ENCODE peak calls at places on chromosomes 5 and 9, in six cellular contexts. One of them, this sample, is unnamed.

GRCh38 chr5:6762116-6762515 is 48.9 kb downstream of the TENT4A start:
- DNase-seq in IMR-90: no peak
- DNase-seq in CD8-positive, alpha-beta T cell: no peak
- DNase-seq in left ventricle myocardium inferior: no peak
- DNase-seq in heart right ventricle: no peak
- DNase-seq in BJ: no peak
- DNase-seq in this sample: no peak

GRCh38 chr9:89410709-89411111 is 87.2 kb downstream of the SEMA4D start:
- DNase-seq in left ventricle myocardium inferior: no peak
- DNase-seq in IMR-90: no peak
- DNase-seq in heart right ventricle: no peak
- DNase-seq in BJ: no peak
- DNase-seq in CD8-positive, alpha-beta T cell: no peak
- DNase-seq in this sample: no peak

GRCh38 chr5:103340717-103341397 is 82.3 kb downstream of the MACIR start:
- DNase-seq in BJ: no peak
- DNase-seq in CD8-positive, alpha-beta T cell: no peak
- DNase-seq in heart right ventricle: no peak
- DNase-seq in left ventricle myocardium inferior: no peak
- DNase-seq in IMR-90: peak
- DNase-seq in this sample: no peak

GRCh38 chr5:143024227-143024920 is 254.2 kb downstream of the ARHGAP26 start:
- DNase-seq in IMR-90: no peak
- DNase-seq in heart right ventricle: no peak
- DNase-seq in CD8-positive, alpha-beta T cell: no peak
- DNase-seq in left ventricle myocardium inferior: no peak
- DNase-seq in BJ: no peak
- DNase-seq in this sample: no peak

GRCh38 chr9:76732341-76732958 is 31.8 kb upstream of the PCA3 start:
- DNase-seq in IMR-90: no peak
- DNase-seq in BJ: no peak
- DNase-seq in heart right ventricle: no peak
- DNase-seq in CD8-positive, alpha-beta T cell: no peak
- DNase-seq in left ventricle myocardium inferior: no peak
- DNase-seq in this sample: no peak

GRCh38 chr9:89922099-89922498 is 317.3 kb downstream of the GADD45G start:
- DNase-seq in heart right ventricle: no peak
- DNase-seq in BJ: no peak
- DNase-seq in IMR-90: no peak
- DNase-seq in left ventricle myocardium inferior: no peak
- DNase-seq in CD8-positive, alpha-beta T cell: no peak
- DNase-seq in this sample: no peak

GRCh38 chr9:104682642-104683041 is 11.7 kb upstream of the OR13D1 start:
- DNase-seq in heart right ventricle: no peak
- DNase-seq in left ventricle myocardium inferior: no peak
- DNase-seq in IMR-90: peak
- DNase-seq in CD8-positive, alpha-beta T cell: no peak
- DNase-seq in BJ: no peak
- DNase-seq in this sample: no peak

GRCh38 chr5:96509721-96510383 is 76.8 kb upstream of the PCSK1 start:
- DNase-seq in left ventricle myocardium inferior: no peak
- DNase-seq in CD8-positive, alpha-beta T cell: no peak
- DNase-seq in heart right ventricle: no peak
- DNase-seq in BJ: peak
- DNase-seq in IMR-90: peak
- DNase-seq in this sample: no peak

GRCh38 chr9:2494571-2494970 is 127.0 kb upstream of the VLDLR start:
- DNase-seq in BJ: no peak
- DNase-seq in IMR-90: peak
- DNase-seq in left ventricle myocardium inferior: no peak
- DNase-seq in heart right ventricle: no peak
- DNase-seq in CD8-positive, alpha-beta T cell: no peak
- DNase-seq in this sample: no peak

GRCh38 chr5:144142030-144142825 is 28.2 kb downstream of the YIPF5 start:
- DNase-seq in BJ: no peak
- DNase-seq in CD8-positive, alpha-beta T cell: no peak
- DNase-seq in heart right ventricle: no peak
- DNase-seq in IMR-90: peak
- DNase-seq in left ventricle myocardium inferior: no peak
- DNase-seq in this sample: no peak

GRCh38 chr5:61604076-61604475 is 272.0 kb downstream of the ZSWIM6 start:
- DNase-seq in heart right ventricle: no peak
- DNase-seq in IMR-90: no peak
- DNase-seq in CD8-positive, alpha-beta T cell: no peak
- DNase-seq in left ventricle myocardium inferior: no peak
- DNase-seq in BJ: no peak
- DNase-seq in this sample: no peak

GRCh38 chr9:121185178-121185745 is 16.4 kb downstream of the RAB14 start:
- DNase-seq in IMR-90: no peak
- DNase-seq in CD8-positive, alpha-beta T cell: no peak
- DNase-seq in BJ: no peak
- DNase-seq in left ventricle myocardium inferior: no peak
- DNase-seq in heart right ventricle: no peak
- DNase-seq in this sample: no peak
- TF ChIP-seq CTCF in IMR-90: no peak
- TF ChIP-seq CTCF in CD8-positive, alpha-beta T cell: no peak
- TF ChIP-seq CTCF in BJ: no peak
- TF ChIP-seq CTCF in left ventricle myocardium inferior: no peak
- TF ChIP-seq CTCF in heart right ventricle: no peak
- TF ChIP-seq CTCF in this sample: no peak

GRCh38 chr5:136046231-136046630 is 17.4 kb downstream of the TGFBI start:
- DNase-seq in CD8-positive, alpha-beta T cell: no peak
- DNase-seq in BJ: no peak
- DNase-seq in heart right ventricle: no peak
- DNase-seq in left ventricle myocardium inferior: no peak
- DNase-seq in IMR-90: no peak
- DNase-seq in this sample: no peak
- H3K4me3 ChIP-seq in CD8-positive, alpha-beta T cell: no peak
- H3K4me3 ChIP-seq in BJ: no peak
- H3K4me3 ChIP-seq in heart right ventricle: no peak
- H3K4me3 ChIP-seq in left ventricle myocardium inferior: no peak
- H3K4me3 ChIP-seq in IMR-90: no peak
- H3K4me3 ChIP-seq in this sample: no peak

GRCh38 chr9:135697226-135697625 is 2.1 kb downstream of the SOHLH1 start:
- DNase-seq in IMR-90: no peak
- DNase-seq in left ventricle myocardium inferior: no peak
- DNase-seq in BJ: no peak
- DNase-seq in heart right ventricle: no peak
- DNase-seq in CD8-positive, alpha-beta T cell: no peak
- DNase-seq in this sample: no peak

GRCh38 chr9:135699440-135699839 is at the start of gene SOHLH1:
- DNase-seq in IMR-90: no peak
- DNase-seq in BJ: no peak
- DNase-seq in left ventricle myocardium inferior: no peak
- DNase-seq in CD8-positive, alpha-beta T cell: no peak
- DNase-seq in heart right ventricle: no peak
- DNase-seq in this sample: no peak

GRCh38 chr9:135700525-135700924 is 1.2 kb upstream of the SOHLH1 start:
- DNase-seq in IMR-90: no peak
- DNase-seq in heart right ventricle: no peak
- DNase-seq in left ventricle myocardium inferior: no peak
- DNase-seq in BJ: no peak
- DNase-seq in CD8-positive, alpha-beta T cell: no peak
- DNase-seq in this sample: no peak

GRCh38 chr9:135698236-135698635 is 1.0 kb downstream of the SOHLH1 start:
- DNase-seq in CD8-positive, alpha-beta T cell: no peak
- DNase-seq in BJ: no peak
- DNase-seq in IMR-90: no peak
- DNase-seq in left ventricle myocardium inferior: no peak
- DNase-seq in heart right ventricle: no peak
- DNase-seq in this sample: no peak

GRCh38 chr9:135698767-135699166 is 514 bp downstream of the SOHLH1 start:
- DNase-seq in left ventricle myocardium inferior: no peak
- DNase-seq in BJ: no peak
- DNase-seq in IMR-90: no peak
- DNase-seq in heart right ventricle: no peak
- DNase-seq in CD8-positive, alpha-beta T cell: no peak
- DNase-seq in this sample: no peak
- TF ChIP-seq CTCF in left ventricle myocardium inferior: no peak
- TF ChIP-seq CTCF in BJ: no peak
- TF ChIP-seq CTCF in IMR-90: no peak
- TF ChIP-seq CTCF in heart right ventricle: no peak
- TF ChIP-seq CTCF in CD8-positive, alpha-beta T cell: no peak
- TF ChIP-seq CTCF in this sample: no peak

GRCh38 chr5:138611295-138612220 is 36.4 kb upstream of the HSPA9 start:
- DNase-seq in heart right ventricle: no peak
- DNase-seq in BJ: no peak
- DNase-seq in CD8-positive, alpha-beta T cell: no peak
- DNase-seq in IMR-90: no peak
- DNase-seq in left ventricle myocardium inferior: no peak
- DNase-seq in this sample: no peak
- H3K4me3 ChIP-seq in heart right ventricle: peak
- H3K4me3 ChIP-seq in BJ: peak
- H3K4me3 ChIP-seq in CD8-positive, alpha-beta T cell: no peak
- H3K4me3 ChIP-seq in IMR-90: peak
- H3K4me3 ChIP-seq in left ventricle myocardium inferior: peak
- H3K4me3 ChIP-seq in this sample: peak

DNA sequence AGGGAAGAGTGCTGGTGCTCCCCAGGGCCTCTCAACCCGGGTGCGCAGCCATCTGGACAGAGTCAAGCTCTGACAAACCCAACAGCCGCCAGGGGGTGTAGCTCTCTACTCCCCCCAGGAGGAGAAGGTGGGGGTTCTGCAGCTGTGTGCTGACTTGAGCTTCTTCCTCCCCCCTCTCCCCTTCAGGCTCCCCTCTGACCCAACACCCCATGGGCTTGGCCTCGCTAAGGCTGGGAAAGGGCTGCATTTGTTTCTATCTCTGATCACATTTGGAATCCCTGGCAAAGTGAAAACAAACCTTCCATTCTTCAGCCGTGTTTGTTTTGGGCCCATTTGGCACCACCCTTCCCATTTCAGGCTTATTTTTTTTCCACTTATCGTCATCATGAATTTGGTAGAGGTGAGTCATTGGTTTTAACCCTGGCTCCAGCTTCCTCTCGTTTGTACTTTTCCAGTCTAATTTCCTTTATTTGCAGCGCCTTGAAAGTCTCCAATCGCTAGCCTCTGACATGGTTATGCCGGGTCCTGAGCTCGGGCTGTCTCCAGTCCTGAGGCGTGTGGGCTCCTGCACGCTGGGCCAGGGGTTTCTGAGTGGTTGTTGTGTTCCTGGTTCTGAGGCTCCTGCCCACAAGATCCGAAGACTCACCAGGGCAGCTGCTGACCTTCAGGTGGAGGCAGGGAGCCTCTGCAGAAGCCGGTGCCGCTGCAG is 36.1 kb downstream of the DAP start:
- DNase-seq in IMR-90: peak
- DNase-seq in heart right ventricle: peak
- DNase-seq in BJ: no peak
- DNase-seq in CD8-positive, alpha-beta T cell: no peak
- DNase-seq in left ventricle myocardium inferior: peak
- DNase-seq in this sample: peak
- TF ChIP-seq CTCF in IMR-90: peak
- TF ChIP-seq CTCF in heart right ventricle: no peak
- TF ChIP-seq CTCF in BJ: peak
- TF ChIP-seq CTCF in CD8-positive, alpha-beta T cell: no peak
- TF ChIP-seq CTCF in left ventricle myocardium inferior: peak
- TF ChIP-seq CTCF in this sample: no peak

This sample was measured in tibial nerve.